ENCODE peak calls at places on chromosomes 5 and 9, in five cellular contexts. B, P, F, X and J are unnamed samples.

GRCh38 chr9:136059321-136059791 is 35.7 kb downstream of the NACC2 start:
- DNase-seq in P (no peak), B (no peak), F (no peak), X (no peak), J (no peak)

GRCh38 chr5:103620851-103621547 is 58.4 kb upstream of the NUDT12 start:
- DNase-seq in F (no peak), X (no peak), B (no peak), P (no peak), J (no peak)

GRCh38 chr5:139103762-139104161 is 94.4 kb downstream of the SIL1 start:
- DNase-seq in B (no peak), P (no peak), X (no peak), F (no peak), J (no peak)

GRCh38 chr9:114000063-114000454 is 78.0 kb downstream of the AMBP start:
- DNase-seq in X (no peak), P (no peak), F (no peak), B (no peak), J (no peak)

GRCh38 chr9:69649566-69650260 is 22.5 kb downstream of the APBA1 start:
- DNase-seq in F (no peak), X (no peak), P (no peak), B (no peak), J (no peak)

GRCh38 chr5:1910081-1910760 is 27.5 kb upstream of the IRX4 start:
- DNase-seq in P (no peak), X (no peak), B (no peak), F (no peak), J (no peak)

GRCh38 chr5:83450183-83450839 is 21.2 kb upstream of the VCAN start:
- DNase-seq in B (no peak), X (no peak), P (no peak), F (no peak), J (no peak)

GRCh38 chr9:16032799-16033198 is 480.0 kb downstream of the CCDC171 start:
- DNase-seq in P (no peak), F (no peak), X (no peak), B (peak; percentile 53), J (no peak)

GRCh38 chr5:132388244-132389050 is 18.9 kb downstream of the SLC22A5 start:
- DNase-seq in B (peak; percentile 90), X (no peak), F (no peak), P (no peak), J (no peak)

GRCh38 chr5:124057815-124058231 is 545.8 kb downstream of the CSNK1G3 start:
- DNase-seq in P (no peak), X (no peak), B (no peak), F (no peak), J (no peak)

GRCh38 chr5:176542135-176542595 is 5.0 kb upstream of the RNF44 start:
- DNase-seq in F (no peak), X (peak; percentile 34), P (no peak), B (no peak), J (no peak)

GRCh38 chr9:34555002-34555348 is 32.2 kb upstream of the ENHO start:
- DNase-seq in B (no peak), F (peak; percentile 47), X (no peak), P (no peak), J (no peak)

DNA sequence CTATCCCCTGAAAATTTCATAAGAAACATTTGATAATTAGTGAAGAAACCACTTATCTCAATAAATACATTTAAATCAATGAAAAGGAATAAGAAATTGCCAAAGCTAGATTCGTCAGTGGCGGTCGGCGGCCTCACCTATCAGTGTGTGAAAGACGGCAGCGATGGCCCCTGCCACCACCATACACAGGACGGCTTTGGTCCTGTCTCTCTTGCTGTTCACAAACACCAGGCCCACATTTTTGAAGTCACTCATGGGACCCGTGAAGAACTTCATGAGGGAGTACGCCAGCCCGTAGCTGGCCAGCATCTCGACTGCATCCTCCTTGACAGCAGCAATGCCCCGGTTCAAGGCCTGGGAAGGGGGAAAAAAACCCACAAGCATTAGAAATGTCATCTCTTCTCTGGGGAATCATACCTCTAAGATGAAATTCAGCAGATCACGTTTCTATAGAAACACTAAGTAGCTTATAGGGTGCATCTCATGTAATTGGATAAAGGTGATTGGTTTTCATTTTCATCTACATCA is 102.7 kb downstream of the ANKH start:
- DNase-seq in P (no peak), B (no peak), F (no peak), X (no peak), J (no peak)
- H3K27ac ChIP-seq in P (peak overlapping the region; percentile 17), B (no peak overlapping the region), F (no peak overlapping the region), X (no peak overlapping the region), J (no peak overlapping the region)

GRCh38 chr5:108382784-108383358 is 973 bp upstream of the FBXL17 start:
- DNase-seq in X (no peak), B (no peak), P (no peak), F (no peak), J (no peak)
- H3K27ac ChIP-seq in X (peak overlapping the region; percentile 99), B (peak overlapping the region; percentile 97), P (peak overlapping the region; percentile 97), F (no peak overlapping the region), J (peak overlapping the region; percentile 93)

DNA sequence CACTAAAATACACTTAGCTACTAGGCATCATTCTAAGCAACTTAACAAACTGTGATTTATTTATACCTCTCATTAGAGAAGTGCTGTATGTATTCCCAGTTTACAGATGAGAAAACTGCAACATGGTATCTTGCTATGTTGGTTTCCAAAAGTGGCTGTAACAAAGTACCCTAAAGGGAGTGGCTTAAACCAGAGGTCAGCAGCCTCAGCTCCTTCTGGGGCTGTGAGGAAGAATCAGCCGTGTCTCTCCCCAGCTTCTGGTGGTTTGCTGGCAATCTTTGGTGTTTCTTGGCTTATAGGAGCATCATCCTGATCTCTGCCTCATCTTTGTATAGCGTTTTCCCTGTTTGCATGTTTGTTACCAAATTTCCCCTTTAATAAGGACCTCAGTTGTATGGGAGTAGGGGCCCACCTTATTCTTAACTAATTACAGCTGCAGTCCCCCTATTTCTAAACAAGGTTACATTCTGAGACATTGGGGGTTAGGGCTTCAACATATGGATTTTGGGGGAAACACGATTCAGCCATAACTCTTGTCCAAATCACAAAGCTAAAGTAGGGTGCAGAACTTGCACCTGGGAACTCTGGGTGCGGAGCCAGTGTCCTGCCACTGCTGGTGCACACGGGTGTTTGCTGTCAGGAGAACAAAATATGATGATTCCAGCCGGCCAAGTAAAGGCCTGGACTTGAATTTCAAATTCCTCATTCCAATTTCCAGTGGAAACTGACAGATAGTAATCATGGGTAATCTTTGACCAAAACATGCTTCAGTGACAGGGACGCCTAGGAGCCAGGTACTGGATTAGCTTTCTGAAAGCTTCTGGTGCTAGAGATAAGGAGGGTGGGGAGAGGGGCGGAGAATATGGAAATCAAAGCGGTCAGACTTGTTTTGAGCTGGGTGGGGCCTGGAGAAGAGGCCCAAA is 43.3 kb downstream of the RAI14 start:
- DNase-seq in P (no peak), X (no peak), B (no peak), F (no peak), J (no peak)
- H3K27ac ChIP-seq in P (no peak overlapping the region), X (no peak overlapping the region), B (no peak overlapping the region), F (no peak overlapping the region), J (no peak overlapping the region)

DNA sequence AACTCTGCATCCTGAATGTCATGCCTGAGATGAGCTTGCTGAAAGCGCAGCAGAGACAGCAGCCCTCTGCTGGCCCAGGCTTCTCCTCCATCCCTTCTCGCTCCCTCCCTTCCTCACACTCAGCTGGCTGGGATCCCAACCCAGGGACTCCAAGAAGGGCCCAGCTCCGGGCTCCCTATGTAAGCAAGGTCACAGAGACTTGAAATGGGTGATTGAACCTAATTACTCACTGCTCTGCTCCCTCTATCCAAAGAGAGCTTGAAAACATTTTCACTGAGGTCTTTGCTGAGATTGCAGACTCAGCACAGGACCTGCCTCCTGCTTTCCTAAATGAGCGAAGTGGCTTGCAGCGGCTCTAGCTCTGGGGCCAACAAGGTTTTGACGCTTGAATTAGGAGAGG is 42.8 kb downstream of the RAPGEF1 start:
- DNase-seq in P (no peak), B (peak; percentile 89), F (no peak), X (peak; percentile 54), J (peak; percentile 42)
- H3K27ac ChIP-seq in P (peak overlapping the region; percentile 65), B (no peak overlapping the region), F (no peak overlapping the region), X (peak overlapping the region; percentile 83), J (peak overlapping the region; percentile 17)

DNA sequence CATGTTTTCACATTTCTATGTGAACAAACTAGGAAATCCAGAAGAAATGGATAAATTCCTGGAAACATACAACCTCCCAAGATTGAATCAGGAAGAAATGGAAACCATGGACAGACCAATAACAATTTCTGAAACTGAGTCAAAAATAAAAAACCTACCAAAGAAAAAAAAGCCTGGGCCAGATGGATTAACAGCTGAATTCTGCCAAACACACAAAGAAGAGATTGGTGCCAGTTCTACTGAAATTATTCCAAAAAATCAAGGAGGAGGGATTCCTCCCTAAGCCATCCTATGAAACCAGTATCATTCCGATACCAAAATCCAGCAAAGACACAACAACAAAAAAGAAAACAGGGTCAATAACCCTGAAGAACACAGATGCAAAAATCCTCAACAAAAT is 166.9 kb upstream of the FBXL7 start:
- DNase-seq in X (no peak), F (no peak), P (no peak), B (no peak), J (no peak)
- H3K27ac ChIP-seq in X (no peak overlapping the region), F (no peak overlapping the region), P (no peak overlapping the region), B (no peak overlapping the region), J (no peak overlapping the region)

DNA sequence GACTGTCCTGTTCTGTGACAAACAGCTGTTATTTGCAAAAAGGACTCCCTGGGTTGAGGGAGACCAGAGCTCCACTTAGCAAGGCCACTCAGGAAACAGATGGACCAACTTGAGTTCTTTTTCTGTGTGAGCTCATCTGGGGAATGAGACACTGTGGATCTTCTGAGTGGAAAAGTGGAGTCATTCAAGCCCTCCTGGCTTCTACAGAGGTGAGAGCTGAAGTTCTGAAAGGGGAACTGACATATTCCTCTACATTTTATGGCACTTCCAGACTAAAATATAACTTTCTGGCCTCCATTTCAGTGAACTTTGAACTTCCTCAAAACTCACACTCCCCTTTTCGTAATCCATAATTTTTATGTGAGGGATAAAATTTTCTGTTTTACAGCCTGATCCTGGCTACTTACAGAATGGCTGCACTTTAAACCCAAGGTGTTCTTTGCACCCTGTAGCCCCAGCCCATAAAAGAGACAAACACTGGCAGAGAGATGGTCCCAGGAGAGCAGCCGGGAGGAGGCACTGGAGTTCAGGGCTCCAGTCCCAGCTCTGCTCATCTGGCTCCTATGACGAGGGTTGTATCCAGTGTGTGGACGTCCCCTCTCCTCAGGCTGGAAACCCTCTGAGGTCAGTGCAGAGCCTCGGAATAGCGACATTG is 10.8 kb downstream of the SPAAR start:
- DNase-seq in B (no peak), F (no peak), X (no peak), P (no peak), J (no peak)
- H3K27ac ChIP-seq in B (no peak overlapping the region), F (no peak overlapping the region), X (peak overlapping the region; percentile 89), P (no peak overlapping the region), J (peak overlapping the region; percentile 45)